ENCODE peak calls at places on chromosomes 4 and X, in six cellular contexts. X is adipocyte; B is trophoblast cell; R is endodermal cell; Y is gastrocnemius medialis; P is CD8-positive, alpha-beta T cell. Q is an unnamed sample. For H3K4me1, the result is how much of the 10 kb centered on the place peaks cover.

GRCh38 chr4:162056947-162057346 is 106.9 kb downstream of the FSTL5 start:
- DNase-seq in X (no peak), B (no peak), R (peak), Y (no peak), P (no peak), Q (no peak)

GRCh38 chr4:139988863-139989765 is 164.9 kb downstream of the MAML3 start:
- DNase-seq in X (peak), B (peak), R (peak), Y (no peak), P (no peak), Q (no peak)

GRCh38 chrX:103792916-103793540 is 16.4 kb downstream of the PLP1 start:
- DNase-seq in X (peak), B (peak), R (no peak), Y (no peak), P (no peak), Q (no peak)

GRCh38 chr4:4880492-4880891 is 21.0 kb downstream of the MSX1 start:
- DNase-seq in X (peak), B (no peak), R (no peak), Y (no peak), P (no peak), Q (no peak)

GRCh38 chr4:183449193-183449888 is 4.9 kb downstream of the CDKN2AIP start:
- DNase-seq in X (peak), B (peak), R (no peak), Y (no peak), P (no peak), Q (no peak)

GRCh38 chr4:187396106-187396505 is 599.5 kb upstream of the ZFP42 start:
- DNase-seq in X (no peak), B (no peak), R (peak), Y (no peak), P (no peak), Q (no peak)

GRCh38 chr4:26692014-26692726 is 108.3 kb downstream of the TBC1D19 start:
- DNase-seq in X (peak), B (peak), R (peak), Y (no peak), P (no peak), Q (no peak)

GRCh38 chr4:103786014-103786413 is 66.2 kb upstream of the TACR3 start:
- DNase-seq in X (peak), B (peak), R (peak), Y (no peak), P (no peak), Q (no peak)

GRCh38 chr4:99722662-99723061 is 65.0 kb upstream of the C4orf54 start:
- DNase-seq in X (no peak), B (no peak), R (no peak), Y (peak), P (no peak), Q (no peak)

GRCh38 chr4:98659106-98659592 is 738 bp upstream of the TSPAN5 start:
- DNase-seq in X (peak), B (no peak), R (no peak), Y (no peak), P (no peak), Q (no peak)

GRCh38 chr4:169649545-169650226 is 29.3 kb downstream of the CLCN3 start:
- DNase-seq in X (no peak), B (no peak), R (no peak), Y (no peak), P (no peak), Q (no peak)

GRCh38 chrX:127459784-127460183 is 592.4 kb downstream of the ACTRT1 start:
- DNase-seq in X (no peak), B (no peak), R (peak), Y (no peak), P (no peak), Q (no peak)

GRCh38 chrX:153883163-153883843 is 2.7 kb downstream of the L1CAM start:
- DNase-seq in X (no peak), B (no peak), R (no peak), Y (no peak), P (no peak), Q (no peak)

GRCh38 chrX:153880440-153880815 is 5.5 kb downstream of the L1CAM start:
- DNase-seq in X (no peak), B (no peak), R (peak), Y (no peak), P (no peak), Q (no peak)

GRCh38 chrX:153881281-153881680 is 4.7 kb downstream of the L1CAM start:
- DNase-seq in X (no peak), B (no peak), R (peak), Y (no peak), P (no peak), Q (no peak)

GRCh38 chrX:153882557-153882956 is 3.4 kb downstream of the L1CAM start:
- DNase-seq in X (no peak), B (no peak), R (peak), Y (no peak), P (no peak), Q (no peak)

GRCh38 chrX:153882086-153882498 is 3.9 kb downstream of the L1CAM start:
- DNase-seq in X (no peak), B (no peak), R (peak), Y (no peak), P (no peak), Q (no peak)
- H3K4me1 ChIP-seq in X (under half), B (under half), R (under half), Y (under half), P (under half), Q (under half)

DNA sequence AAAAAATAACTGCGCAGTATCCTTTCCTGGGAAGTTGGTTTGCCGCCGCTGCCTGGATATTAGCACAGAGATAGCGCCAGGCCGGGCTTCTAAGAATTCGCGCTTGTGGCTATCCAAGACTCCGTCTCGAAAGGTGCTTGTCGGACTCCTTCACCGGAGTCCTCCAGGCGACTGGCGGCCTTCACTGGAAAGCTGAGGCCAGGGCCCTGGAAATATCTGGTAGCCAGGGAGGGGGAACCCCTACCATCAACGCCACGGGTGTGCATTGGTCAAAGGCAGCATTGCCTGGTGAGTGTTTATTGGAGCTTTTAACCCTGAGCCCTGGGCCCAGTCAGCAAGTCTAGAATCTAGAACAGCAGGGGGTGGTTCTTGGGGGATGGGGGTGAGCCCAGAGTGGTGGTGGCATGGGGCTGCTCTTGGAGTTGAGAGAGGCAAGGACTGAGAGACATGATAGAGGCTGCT is 567 bp upstream of the PIM2 start:
- DNase-seq in X (no peak), B (no peak), R (peak), Y (no peak), P (peak), Q (no peak)
- H3K4me1 ChIP-seq in X (under half), B (under half), R (under half), Y (under half), P (half or more), Q (under half)

GRCh38 chr4:48454591-48454990 is 28.6 kb upstream of the SLC10A4 start:
- DNase-seq in X (no peak), B (no peak), R (no peak), Y (no peak), P (no peak), Q (no peak)
- H3K4me1 ChIP-seq in X (under half), B (under half), R (under half), Y (under half), P (under half), Q (under half)

GRCh38 chr4:145881991-145882390 is 56.6 kb downstream of the ZNF827 start:
- DNase-seq in X (no peak), B (peak), R (no peak), Y (no peak), P (no peak), Q (no peak)
- H3K4me1 ChIP-seq in X (under half), B (under half), R (under half), Y (half or more), P (under half), Q (under half)

GRCh38 chr4:2861631-2862436 is 18.2 kb downstream of the ADD1 start:
- DNase-seq in X (peak), B (peak), R (no peak), Y (no peak), P (no peak), Q (no peak)
- H3K4me1 ChIP-seq in X (half or more), B (under half), R (under half), Y (half or more), P (half or more), Q (half or more)

GRCh38 chrX:2699959-2700358 is 8.9 kb downstream of the CD99 start:
- DNase-seq in X (no peak), B (no peak), R (no peak), Y (no peak), P (no peak), Q (no peak)

GRCh38 chrX:2697741-2698294 is 6.7 kb downstream of the CD99 start:
- DNase-seq in X (no peak), B (no peak), R (no peak), Y (no peak), P (no peak), Q (no peak)

GRCh38 chrX:2697306-2697705 is 6.2 kb downstream of the CD99 start:
- DNase-seq in X (no peak), B (no peak), R (no peak), Y (no peak), P (no peak), Q (no peak)

GRCh38 chrX:2696698-2697215 is 5.7 kb downstream of the CD99 start:
- DNase-seq in X (peak), B (no peak), R (no peak), Y (no peak), P (peak), Q (no peak)

GRCh38 chrX:2698604-2699003 is 7.5 kb downstream of the CD99 start:
- DNase-seq in X (no peak), B (peak), R (no peak), Y (no peak), P (no peak), Q (no peak)
- H3K4me1 ChIP-seq in X (under half), B (under half), R (under half), Y (half or more), P (half or more), Q (under half)

GRCh38 chr4:47791978-47792377 is 45.9 kb downstream of the CORIN start:
- DNase-seq in X (no peak), B (no peak), R (no peak), Y (no peak), P (no peak), Q (no peak)
- H3K4me1 ChIP-seq in X (under half), B (under half), R (under half), Y (under half), P (under half), Q (under half)

GRCh38 chr4:37882665-37883296 is 8.1 kb upstream of the TBC1D1 start:
- DNase-seq in X (peak), B (no peak), R (no peak), Y (no peak), P (no peak), Q (no peak)
- H3K4me1 ChIP-seq in X (under half), B (under half), R (under half), Y (under half), P (under half), Q (under half)

GRCh38 chr4:159881158-159881557 is 778.3 kb downstream of the RAPGEF2 start:
- DNase-seq in X (no peak), B (no peak), R (no peak), Y (no peak), P (no peak), Q (no peak)
- H3K4me1 ChIP-seq in X (under half), B (under half), R (under half), Y (under half), P (under half), Q (under half)

DNA sequence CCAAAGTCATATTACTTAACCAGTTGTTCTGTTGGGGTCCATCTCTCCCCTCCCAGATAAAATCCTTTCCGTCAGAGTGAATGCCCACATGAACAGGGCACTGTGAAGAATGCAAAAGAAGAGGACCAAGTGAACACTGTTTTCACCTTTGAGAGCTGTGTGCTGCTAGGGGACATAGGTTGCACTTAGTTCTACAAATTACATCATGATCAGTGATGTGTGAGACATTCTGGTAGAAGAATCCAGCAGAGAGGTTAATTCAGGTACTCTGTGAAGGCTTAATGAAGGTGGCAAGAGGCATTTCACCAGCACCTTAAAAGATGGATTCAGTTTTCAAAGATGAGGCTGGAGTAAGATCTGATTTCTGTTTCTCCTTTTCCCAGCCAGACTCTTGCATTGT is 10.8 kb downstream of the GAB1 start:
- DNase-seq in X (no peak), B (no peak), R (no peak), Y (no peak), P (no peak), Q (no peak)
- H3K4me1 ChIP-seq in X (under half), B (under half), R (under half), Y (under half), P (under half), Q (under half)

Q was measured in right lobe of liver.